ENCODE peak calls at places on chromosome 4, in six cellular contexts. L, P, F, I, H and O are unnamed samples.

GRCh38 chr4:113223001-113223400 is 173.5 kb downstream of the ANK2 start:
- DNase-seq in L (no peak), P (no peak), F (no peak), I (no peak), H (no peak), O (no peak)

GRCh38 chr4:20645231-20645630 is 55.0 kb upstream of the PACRGL start:
- DNase-seq in L (no peak), P (no peak), F (no peak), I (no peak), H (no peak), O (no peak)

GRCh38 chr4:6325791-6326290 is 56.2 kb downstream of the WFS1 start:
- DNase-seq in L (no peak), P (no peak), F (no peak), I (no peak), H (no peak), O (no peak)

GRCh38 chr4:87093443-87094123 is 126.8 kb downstream of the KLHL8 start:
- DNase-seq in L (peak), P (peak), F (no peak), I (peak), H (peak), O (no peak)

GRCh38 chr4:158801066-158801465 is 32.2 kb downstream of the FNIP2 start:
- DNase-seq in L (no peak), P (no peak), F (no peak), I (no peak), H (no peak), O (no peak)

GRCh38 chr4:185128272-185129119 is 14.6 kb upstream of the SLC25A4 start:
- DNase-seq in L (no peak), P (no peak), F (peak), I (peak), H (peak), O (peak)

GRCh38 chr4:186243331-186243730 is 16.0 kb downstream of the KLKB1 start:
- DNase-seq in L (no peak), P (no peak), F (no peak), I (no peak), H (no peak), O (no peak)

GRCh38 chr4:14446311-14446710 is 556.0 kb upstream of the CPEB2 start:
- DNase-seq in L (no peak), P (no peak), F (peak), I (no peak), H (no peak), O (no peak)

GRCh38 chr4:22672519-22672918 is 20.2 kb upstream of the GBA3 start:
- DNase-seq in L (no peak), P (no peak), F (no peak), I (no peak), H (no peak), O (no peak)

GRCh38 chr4:3671571-3672464 is 94.4 kb upstream of the ADRA2C start:
- DNase-seq in L (no peak), P (no peak), F (no peak), I (no peak), H (no peak), O (no peak)

GRCh38 chr4:173301518-173302201 is 32.5 kb downstream of the HMGB2 start:
- DNase-seq in L (no peak), P (peak), F (peak), I (no peak), H (no peak), O (no peak)

GRCh38 chr4:80226091-80226490 is 28.8 kb downstream of the PRDM8 start:
- DNase-seq in L (no peak), P (no peak), F (no peak), I (no peak), H (no peak), O (no peak)